ENCODE peak calls at places on chromosomes 7 and 10, in six cellular contexts. J, W, V, H, Q and O are unnamed samples.

GRCh38 chr10:35058134-35058533 is 32.0 kb downstream of the CUL2 start:
- DNase-seq in J (no peak), W (no peak), V (peak; percentile 93), H (no peak), Q (no peak), O (no peak)

GRCh38 chr10:121865554-121865953 is 62.3 kb downstream of the ATE1 start:
- DNase-seq in J (no peak), W (no peak), V (no peak), H (no peak), Q (peak; percentile 74), O (no peak)

GRCh38 chr10:92846-93245 is 42.4 kb upstream of the ZMYND11 start:
- DNase-seq in J (no peak), W (no peak), V (no peak), H (no peak), Q (peak; percentile 1), O (no peak)

GRCh38 chr7:134500406-134500805 is 27.0 kb upstream of the AKR1B10 start:
- DNase-seq in J (no peak), W (no peak), V (no peak), H (no peak), Q (no peak), O (no peak)

GRCh38 chr10:77392851-77393250 is 244.8 kb downstream of the KCNMA1 start:
- DNase-seq in J (no peak), W (no peak), V (peak; percentile 96), H (no peak), Q (peak; percentile 76), O (peak; percentile 22)

GRCh38 chr10:63388421-63389031 is 77.3 kb downstream of the JMJD1C start:
- DNase-seq in J (no peak), W (no peak), V (peak; percentile 55), H (no peak), Q (no peak), O (no peak)

GRCh38 chr7:95690367-95690947 is 81.9 kb upstream of the DYNC1I1 start:
- DNase-seq in J (no peak), W (no peak), V (peak; percentile 70), H (no peak), Q (peak; percentile 92), O (peak; percentile 5)

GRCh38 chr10:86042161-86042560 is 324.4 kb downstream of the GRID1 start:
- DNase-seq in J (no peak), W (no peak), V (no peak), H (no peak), Q (no peak), O (no peak)

GRCh38 chr7:103988468-103989199 is 824 bp downstream of the RELN start:
- DNase-seq in J (no peak), W (no peak), V (peak; percentile 19), H (no peak), Q (peak; percentile 86), O (no peak)

GRCh38 chr7:2230882-2231281 is 1.9 kb downstream of the MAD1L1 start:
- DNase-seq in J (no peak), W (no peak), V (no peak), H (no peak), Q (no peak), O (no peak)

GRCh38 chr7:149329265-149329664 is 67.3 kb downstream of the ZNF783 start:
- DNase-seq in J (no peak), W (no peak), V (no peak), H (no peak), Q (no peak), O (no peak)

GRCh38 chr10:33552290-33552689 is 217.8 kb upstream of the NRP1 start:
- DNase-seq in J (no peak), W (no peak), V (no peak), H (no peak), Q (no peak), O (no peak)

GRCh38 chr7:135792334-135792733 is 43.7 kb upstream of the FAM180A start:
- DNase-seq in J (no peak), W (no peak), V (no peak), H (no peak), Q (no peak), O (no peak)

GRCh38 chr7:23230586-23231195 is 15.9 kb upstream of the GPNMB start:
- DNase-seq in J (no peak), W (no peak), V (no peak), H (no peak), Q (no peak), O (no peak)

GRCh38 chr7:102425639-102426267 is 7.6 kb upstream of the ORAI2 start:
- DNase-seq in J (peak; percentile 72), W (peak; percentile 60), V (no peak), H (peak; percentile 69), Q (no peak), O (peak; percentile 35)

GRCh38 chr10:24463683-24464426 is 254.9 kb downstream of the KIAA1217 start:
- DNase-seq in J (no peak), W (peak; percentile 3), V (peak; percentile 97), H (no peak), Q (no peak), O (peak; percentile 92)

GRCh38 chr10:95304976-95305375 is 14.2 kb upstream of the PDLIM1 start:
- DNase-seq in J (no peak), W (no peak), V (no peak), H (no peak), Q (no peak), O (no peak)

GRCh38 chr7:94001396-94001795 is 2.8 kb downstream of the BET1 start:
- DNase-seq in J (no peak), W (no peak), V (no peak), H (no peak), Q (no peak), O (no peak)

GRCh38 chr10:94420516-94420915 is 18.2 kb downstream of the TBC1D12 start:
- DNase-seq in J (no peak), W (no peak), V (no peak), H (no peak), Q (no peak), O (no peak)

GRCh38 chr7:131681961-131682360 is 125.5 kb upstream of the PODXL start:
- DNase-seq in J (no peak), W (no peak), V (no peak), H (no peak), Q (no peak), O (no peak)

GRCh38 chr10:114347791-114348190 is 56.5 kb downstream of the AFAP1L2 start:
- DNase-seq in J (no peak), W (no peak), V (no peak), H (no peak), Q (no peak), O (no peak)

GRCh38 chr7:157821959-157822687 is 485.3 kb downstream of the DNAJB6 start:
- DNase-seq in J (no peak), W (no peak), V (no peak), H (no peak), Q (no peak), O (no peak)

GRCh38 chr7:49845626-49846025 is 72.2 kb downstream of the VWC2 start:
- DNase-seq in J (no peak), W (no peak), V (no peak), H (no peak), Q (no peak), O (no peak)

GRCh38 chr10:62512732-62513475 is 138.7 kb downstream of the ZNF365 start:
- DNase-seq in J (no peak), W (no peak), V (no peak), H (no peak), Q (no peak), O (no peak)